ENCODE peak calls at places on chromosomes 5 and 9, in five cellular contexts. V is ovary, R is HAP-1, J is adipocyte, Q is BJ. N is an unnamed sample.

GRCh38 chr9:33051149-33051548 is 25.3 kb downstream of the SMU1 start:
- DNase-seq in V (no peak), R (no peak), J (no peak), Q (no peak), N (no peak)

GRCh38 chr9:108551030-108551964 is 304.5 kb downstream of the ACTL7B start:
- DNase-seq in V (no peak), R (peak; percentile 9), J (peak; percentile 93), Q (peak; percentile 65), N (no peak)

GRCh38 chr5:35857004-35857345 is 284 bp downstream of the IL7R start:
- DNase-seq in V (no peak), R (no peak), J (no peak), Q (no peak), N (no peak)

GRCh38 chr5:155954739-155955445 is 372.1 kb upstream of the SGCD start:
- DNase-seq in V (no peak), R (no peak), J (no peak), Q (no peak), N (no peak)

GRCh38 chr9:131799177-131799823 is 59.4 kb upstream of the RAPGEF1 start:
- DNase-seq in V (peak; percentile 42), R (peak; percentile 31), J (peak; percentile 66), Q (no peak), N (peak; percentile 91)

GRCh38 chr5:98454407-98454806 is 319.1 kb upstream of the RGMB start:
- DNase-seq in V (no peak), R (no peak), J (peak; percentile 73), Q (peak; percentile 34), N (peak; percentile 53)

GRCh38 chr5:92374859-92375258 is 991.7 kb upstream of the ARRDC3 start:
- DNase-seq in V (no peak), R (no peak), J (no peak), Q (no peak), N (no peak)

GRCh38 chr5:136159457-136159856 is 26.8 kb downstream of the SMAD5 start:
- DNase-seq in V (no peak), R (no peak), J (peak; percentile 59), Q (no peak), N (no peak)

GRCh38 chr9:110282767-110283136 is 26.4 kb upstream of the TXN start:
- DNase-seq in V (no peak), R (no peak), J (no peak), Q (no peak), N (no peak)

GRCh38 chr5:172477466-172477865 is 23.1 kb upstream of the SH3PXD2B start:
- DNase-seq in V (no peak), R (no peak), J (no peak), Q (no peak), N (peak; percentile 53)

GRCh38 chr5:132674671-132675506 is 1.1 kb downstream of the IL4 start:
- DNase-seq in V (no peak), R (no peak), J (peak; percentile 96), Q (peak; percentile 91), N (peak; percentile 94)

GRCh38 chr5:135543151-135543818 is 7.5 kb upstream of the NEUROG1 start:
- DNase-seq in V (no peak), R (peak; percentile 95), J (no peak), Q (no peak), N (no peak)

GRCh38 chr9:97840521-97840920 is 12.5 kb upstream of the FOXE1 start:
- DNase-seq in V (no peak), R (peak; percentile 51), J (no peak), Q (no peak), N (no peak)

GRCh38 chr5:76810236-76810635 is 8.6 kb upstream of the F2RL1 start:
- DNase-seq in V (no peak), R (no peak), J (no peak), Q (no peak), N (no peak)

GRCh38 chr9:1200847-1201251 is 150.7 kb downstream of the DMRT2 start:
- DNase-seq in V (no peak), R (no peak), J (no peak), Q (no peak), N (no peak)

GRCh38 chr5:168651654-168652053 is 72.5 kb upstream of the PANK3 start:
- DNase-seq in V (no peak), R (no peak), J (peak; percentile 69), Q (peak; percentile 49), N (no peak)

GRCh38 chr9:111023090-111023489 is 15.2 kb downstream of the LPAR1 start:
- DNase-seq in V (no peak), R (no peak), J (no peak), Q (no peak), N (no peak)

GRCh38 chr9:68762570-68762969 is 57.5 kb downstream of the PIP5K1B start:
- DNase-seq in V (no peak), R (no peak), J (no peak), Q (no peak), N (no peak)

GRCh38 chr9:8366161-8366926 is 566.8 kb upstream of the DMAC1 start:
- DNase-seq in V (no peak), R (peak; percentile 42), J (no peak), Q (no peak), N (peak; percentile 43)

GRCh38 chr5:128553747-128554146 is 15.7 kb upstream of the FBN2 start:
- DNase-seq in V (no peak), R (no peak), J (no peak), Q (no peak), N (no peak)

GRCh38 chr9:135786146-135786690 is 84.2 kb downstream of the KCNT1 start:
- DNase-seq in V (no peak), R (no peak), J (no peak), Q (no peak), N (no peak)
- H3K27me3 ChIP-seq in V (no peaks in the 10 kb centered on the region), R (peaks cover 75% of the 10 kb centered on the region), J (peaks cover 34% of the 10 kb centered on the region), Q (no peaks in the 10 kb centered on the region), N (no peaks in the 10 kb centered on the region)

DNA sequence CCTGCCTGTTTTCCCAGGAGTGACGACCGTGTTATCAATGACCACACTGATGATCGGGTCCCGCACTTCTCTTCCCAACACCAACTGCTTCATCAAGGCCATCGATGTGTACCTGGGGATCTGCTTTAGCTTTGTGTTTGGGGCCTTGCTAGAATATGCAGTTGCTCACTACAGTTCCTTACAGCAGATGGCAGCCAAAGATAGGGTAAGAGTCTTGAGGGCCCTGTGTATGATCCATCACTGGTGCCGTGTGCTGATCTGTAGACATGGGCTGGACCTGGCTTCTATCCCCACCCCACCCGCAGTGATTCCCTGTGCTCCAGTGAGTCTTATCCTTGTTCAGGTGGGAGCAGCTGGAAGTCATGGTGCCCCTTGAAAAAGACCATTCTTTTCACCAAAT is 26.0 kb downstream of the GABRP start:
- DNase-seq in V (no peak), R (no peak), J (peak; percentile 89), Q (no peak), N (peak; percentile 72)
- H3K27me3 ChIP-seq in V (no peaks in the 10 kb centered on the region), R (no peaks in the 10 kb centered on the region), J (peaks cover 8% of the 10 kb centered on the region), Q (no peaks in the 10 kb centered on the region), N (no peaks in the 10 kb centered on the region)

DNA sequence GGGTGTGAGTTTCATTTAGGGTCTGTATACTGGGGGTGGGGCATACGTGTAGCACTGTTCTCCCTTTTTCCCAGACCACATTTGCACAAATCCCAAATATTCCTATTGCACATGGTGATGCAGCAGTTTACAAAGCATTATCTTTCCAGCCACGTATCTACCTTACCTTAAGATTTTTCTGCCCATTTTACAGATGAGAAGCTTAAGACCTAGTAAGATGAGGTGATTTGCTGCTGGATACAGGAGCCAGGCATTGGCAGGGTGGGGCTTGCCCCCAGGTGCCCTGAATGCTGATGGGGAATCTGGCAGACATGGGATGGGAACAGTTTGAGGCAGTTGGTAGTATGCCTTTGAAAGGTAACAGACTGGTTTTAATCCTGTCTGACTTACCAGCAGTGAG is 12.5 kb downstream of the LHX2 start:
- DNase-seq in V (no peak), R (no peak), J (no peak), Q (no peak), N (no peak)
- H3K27me3 ChIP-seq in V (no peaks in the 10 kb centered on the region), R (no peaks in the 10 kb centered on the region), J (peaks cover 78% of the 10 kb centered on the region), Q (peaks cover 39% of the 10 kb centered on the region), N (peaks cover 97% of the 10 kb centered on the region)

GRCh38 chr5:176714067-176714466 is 66.8 kb downstream of the TSPAN17 start:
- DNase-seq in V (no peak), R (no peak), J (no peak), Q (no peak), N (no peak)

GRCh38 chr5:176721509-176721908 is 74.2 kb downstream of the TSPAN17 start:
- DNase-seq in V (no peak), R (no peak), J (no peak), Q (no peak), N (no peak)

GRCh38 chr5:176716320-176716719 is 69.0 kb downstream of the TSPAN17 start:
- DNase-seq in V (no peak), R (no peak), J (peak; percentile 22), Q (peak; percentile 4), N (peak; percentile 81)

GRCh38 chr5:176723440-176723839 is 76.2 kb downstream of the TSPAN17 start:
- DNase-seq in V (no peak), R (no peak), J (no peak), Q (no peak), N (no peak)

GRCh38 chr5:176719113-176719814 is 72.0 kb downstream of the TSPAN17 start:
- DNase-seq in V (no peak), R (no peak), J (no peak), Q (no peak), N (no peak)
- H3K27me3 ChIP-seq in V (no peaks in the 10 kb centered on the region), R (peaks cover 26% of the 10 kb centered on the region), J (peaks cover 70% of the 10 kb centered on the region), Q (peaks cover 20% of the 10 kb centered on the region), N (no peaks in the 10 kb centered on the region)

DNA sequence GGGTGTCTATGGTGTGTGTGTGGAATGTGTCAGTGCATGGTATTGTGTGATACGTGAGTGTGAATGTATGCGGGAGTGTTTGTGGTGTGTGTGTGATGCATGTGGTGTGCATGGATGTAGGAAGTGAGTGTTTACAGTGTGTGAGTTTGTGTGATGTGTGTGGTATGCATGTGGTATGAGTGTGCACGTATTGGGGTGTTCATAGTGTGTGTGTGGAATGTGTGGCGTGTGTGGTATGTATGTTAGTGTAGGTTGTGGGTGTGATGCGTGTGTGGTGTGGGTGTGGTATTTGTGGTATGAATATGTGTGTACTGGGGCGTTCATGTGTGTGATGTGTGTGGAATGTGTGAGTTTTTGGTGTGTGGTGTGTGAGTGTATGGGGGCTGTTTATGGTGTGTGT is 40.1 kb upstream of the BICD2 start:
- DNase-seq in V (no peak), R (no peak), J (no peak), Q (no peak), N (no peak)
- H3K27me3 ChIP-seq in V (peaks cover 2% of the 10 kb centered on the region), R (no peaks in the 10 kb centered on the region), J (peaks cover 37% of the 10 kb centered on the region), Q (peaks cover 41% of the 10 kb centered on the region), N (peaks cover 64% of the 10 kb centered on the region)